ENCODE peak calls at places on chromosomes 3 and 15, in nine cellular contexts. T is hepatocyte; F is heart right ventricle; H is dorsolateral prefrontal cortex; Q is CD4-positive, CD25-positive, alpha-beta regulatory T cell; I is ovary; V is right cardiac atrium; C is caudate nucleus; X is left lung. R is an unnamed sample.
A peak's percentile ranks its signal among the peaks of the same experiment; 100 is the strongest.

GRCh38 chr3:71728632-71729342 is 3.6 kb upstream of the EIF4E3 start:
- DNase-seq in T (no peak), F (peak; percentile 11), H (peak; percentile 77), Q (peak; percentile 27), I (no peak), V (no peak), C (peak; percentile 88), X (no peak), R (no peak)

GRCh38 chr15:72237286-72238224 is 6.6 kb upstream of the PKM start:
- DNase-seq in T (peak; percentile 80), F (peak; percentile 25), H (peak; percentile 72), Q (no peak), I (peak; percentile 40), V (peak; percentile 70), C (no peak), X (peak; percentile 80), R (no peak)

GRCh38 chr3:131349946-131350347 is 31.6 kb upstream of the NUDT16 start:
- DNase-seq in T (peak; percentile 23), F (peak; percentile 39), H (no peak), Q (no peak), I (peak; percentile 29), V (no peak), C (no peak), X (no peak), R (no peak)

GRCh38 chr3:45273681-45274515 is 47.8 kb upstream of the TMEM158 start:
- DNase-seq in T (no peak), F (no peak), H (no peak), Q (no peak), I (no peak), V (no peak), C (no peak), X (peak; percentile 34), R (no peak)

GRCh38 chr3:12984023-12984823 is 89.0 kb downstream of the IQSEC1 start:
- DNase-seq in T (peak; percentile 81), F (no peak), H (peak; percentile 84), Q (peak; percentile 50), I (peak; percentile 67), V (peak; percentile 71), C (peak; percentile 74), X (peak; percentile 48), R (peak; percentile 63)

GRCh38 chr15:69908518-69909420 is 188.9 kb downstream of the TLE3 start:
- DNase-seq in T (no peak), F (no peak), H (no peak), Q (no peak), I (no peak), V (no peak), C (no peak), X (no peak), R (no peak)

GRCh38 chr15:92668620-92669019 is 13.0 kb upstream of the FAM174B start:
- DNase-seq in T (no peak), F (no peak), H (no peak), Q (no peak), I (no peak), V (no peak), C (no peak), X (no peak), R (no peak)

GRCh38 chr3:175121225-175121624 is 262.1 kb downstream of the NAALADL2 start:
- DNase-seq in T (peak; percentile 26), F (no peak), H (no peak), Q (no peak), I (no peak), V (no peak), C (no peak), X (no peak), R (no peak)

GRCh38 chr15:88998980-88999713 is 86.0 kb upstream of the MFGE8 start:
- DNase-seq in T (no peak), F (no peak), H (no peak), Q (no peak), I (no peak), V (no peak), C (no peak), X (no peak), R (no peak)

GRCh38 chr15:75594276-75594675 is 15.2 kb upstream of the PTPN9 start:
- DNase-seq in T (no peak), F (no peak), H (no peak), Q (no peak), I (no peak), V (no peak), C (no peak), X (no peak), R (no peak)

GRCh38 chr3:123446210-123446609 is 2.7 kb downstream of the ADCY5 start:
- DNase-seq in T (no peak), F (no peak), H (no peak), Q (no peak), I (no peak), V (no peak), C (no peak), X (no peak), R (no peak)

GRCh38 chr15:29475096-29475495 is 205.5 kb upstream of the NSMCE3 start:
- DNase-seq in T (no peak), F (no peak), H (peak; percentile 31), Q (no peak), I (no peak), V (no peak), C (no peak), X (no peak), R (no peak)

GRCh38 chr3:55750525-55750924 is 263.4 kb upstream of the WNT5A start:
- DNase-seq in T (no peak), F (no peak), H (no peak), Q (no peak), I (no peak), V (no peak), C (no peak), X (peak; percentile 57), R (no peak)

GRCh38 chr3:112628038-112628437 is 12.9 kb downstream of the CCDC80 start:
- DNase-seq in T (no peak), F (no peak), H (no peak), Q (no peak), I (no peak), V (no peak), C (no peak), X (no peak), R (no peak)

GRCh38 chr3:195524171-195524896 is 18.8 kb downstream of the PPP1R2 start:
- DNase-seq in T (no peak), F (no peak), H (no peak), Q (no peak), I (no peak), V (no peak), C (no peak), X (no peak), R (no peak)

GRCh38 chr3:107752202-107752990 is 229.6 kb downstream of the BBX start:
- DNase-seq in T (peak; percentile 27), F (no peak), H (no peak), Q (no peak), I (no peak), V (no peak), C (no peak), X (no peak), R (no peak)

GRCh38 chr3:33439421-33440327 is 531 bp downstream of the UBP1 start:
- DNase-seq in T (peak; percentile 90), F (peak; percentile 59), H (peak; percentile 26), Q (peak; percentile 43), I (peak; percentile 52), V (peak; percentile 83), C (no peak), X (peak; percentile 65), R (no peak)

GRCh38 chr3:24300949-24301348 is 193.7 kb downstream of the THRB start:
- DNase-seq in T (no peak), F (no peak), H (no peak), Q (no peak), I (no peak), V (no peak), C (no peak), X (no peak), R (no peak)

GRCh38 chr3:187935623-187936156 is 190.4 kb upstream of the BCL6 start:
- DNase-seq in T (no peak), F (no peak), H (no peak), Q (no peak), I (no peak), V (peak; percentile 53), C (no peak), X (no peak), R (no peak)

DNA sequence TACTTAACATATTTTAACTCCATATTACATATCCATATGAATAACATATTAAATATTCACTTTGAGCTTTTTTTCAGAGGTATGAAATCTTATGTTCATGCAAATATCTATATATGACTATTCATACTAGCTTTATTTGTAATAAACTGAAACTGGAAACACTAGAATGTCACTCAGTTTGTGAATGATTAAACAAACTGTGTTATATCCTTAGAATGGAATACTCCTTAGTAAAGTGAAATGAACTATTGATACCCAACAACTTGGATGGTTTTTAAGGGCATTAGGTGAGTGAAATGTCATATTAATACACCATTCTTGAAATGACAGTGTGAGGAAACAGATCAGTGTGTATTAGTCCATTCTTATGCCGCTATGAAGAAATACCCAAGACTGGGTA is 45.4 kb downstream of the ARHGAP11B start:
- DNase-seq in T (no peak), F (no peak), H (no peak), Q (no peak), I (no peak), V (no peak), C (no peak), X (no peak), R (no peak)
- H3K27ac ChIP-seq in T (no peak overlapping the region), F (no peak overlapping the region), H (no peak overlapping the region), Q (no peak overlapping the region), I (no peak overlapping the region), V (no peak overlapping the region), C (no peak overlapping the region), X (no peak overlapping the region), R (no peak overlapping the region)

GRCh38 chr3:39176025-39176714 is 16.2 kb downstream of the XIRP1 start:
- DNase-seq in T (no peak), F (no peak), H (no peak), Q (no peak), I (no peak), V (no peak), C (no peak), X (no peak), R (no peak)
- H3K27ac ChIP-seq in T (peak overlapping the region; percentile 98), F (peak overlapping the region; percentile 92), H (peak overlapping the region; percentile 91), Q (peak overlapping the region; percentile 24), I (peak overlapping the region; percentile 8), V (no peak overlapping the region), C (peak overlapping the region; percentile 47), X (peak overlapping the region; percentile 89), R (peak overlapping the region; percentile 91)

GRCh38 chr3:14424711-14425573 is 22.5 kb downstream of the SLC6A6 start:
- DNase-seq in T (no peak), F (no peak), H (no peak), Q (no peak), I (no peak), V (peak; percentile 27), C (no peak), X (peak; percentile 64), R (no peak)
- H3K27ac ChIP-seq in T (no peak overlapping the region), F (no peak overlapping the region), H (no peak overlapping the region), Q (peak overlapping the region; percentile 98), I (no peak overlapping the region), V (no peak overlapping the region), C (no peak overlapping the region), X (peak overlapping the region; percentile 16), R (no peak overlapping the region)

GRCh38 chr3:160667452-160667851 is 9.5 kb upstream of the ARL14 start:
- DNase-seq in T (peak; percentile 77), F (no peak), H (no peak), Q (no peak), I (no peak), V (no peak), C (no peak), X (no peak), R (no peak)
- H3K27ac ChIP-seq in T (peak overlapping the region; percentile 63), F (no peak overlapping the region), H (no peak overlapping the region), Q (no peak overlapping the region), I (no peak overlapping the region), V (no peak overlapping the region), C (no peak overlapping the region), X (no peak overlapping the region), R (no peak overlapping the region)

GRCh38 chr15:101450561-101451145 is 38.9 kb downstream of the PCSK6 start:
- DNase-seq in T (no peak), F (no peak), H (peak; percentile 6), Q (no peak), I (no peak), V (no peak), C (peak; percentile 22), X (no peak), R (no peak)
- H3K27ac ChIP-seq in T (peak overlapping the region; percentile 58), F (no peak overlapping the region), H (peak overlapping the region; percentile 62), Q (no peak overlapping the region), I (no peak overlapping the region), V (no peak overlapping the region), C (no peak overlapping the region), X (no peak overlapping the region), R (peak overlapping the region; percentile 51)

R was measured in substantia nigra.